ENCODE peak calls at places on chromosome 1, in six cellular contexts. G is BE2C, L is DND-41, J is right lobe of liver, K is neural progenitor cell, Z is AG04450. I is an unnamed sample.

GRCh38 chr1:232983375-232983774 is 33.0 kb downstream of the NTPCR start:
- DNase-seq in G (no peak), Z (no peak), K (no peak), L (no peak), J (no peak), I (no peak)

GRCh38 chr1:29849038-29849750 is 612.9 kb downstream of the PTPRU start:
- DNase-seq in J (no peak), Z (no peak), L (peak), G (peak), K (peak), I (peak)

GRCh38 chr1:25800538-25801377 is 765 bp downstream of the SELENON start:
- DNase-seq in Z (no peak), G (no peak), L (no peak), J (no peak), K (no peak), I (no peak)

GRCh38 chr1:227883073-227883520 is 64.6 kb downstream of the WNT9A start:
- DNase-seq in J (peak), Z (no peak), K (no peak), G (peak), L (peak), I (no peak)

GRCh38 chr1:27772071-27772470 is 948 bp upstream of the STX12 start:
- DNase-seq in L (no peak), G (no peak), Z (no peak), K (no peak), J (no peak), I (no peak)

GRCh38 chr1:20590313-20590777 is 1.4 kb downstream of the CDA start:
- DNase-seq in K (no peak), G (no peak), L (no peak), J (peak), Z (no peak), I (peak)

GRCh38 chr1:104329278-104329677 is 579.6 kb downstream of the AMY1C start:
- DNase-seq in K (no peak), Z (no peak), G (no peak), L (no peak), J (no peak), I (no peak)

GRCh38 chr1:91872560-91873081 is 13.3 kb downstream of the TGFBR3 start:
- DNase-seq in Z (no peak), L (peak), K (no peak), G (no peak), J (no peak), I (peak)

GRCh38 chr1:205983925-205984725 is 19.1 kb downstream of the RAB7B start:
- DNase-seq in K (peak), L (peak), J (peak), G (peak), Z (peak), I (peak)

GRCh38 chr1:202998836-202999750 is 8.1 kb upstream of the TMEM183A start:
- DNase-seq in J (no peak), K (peak), Z (no peak), G (peak), L (peak), I (peak)

GRCh38 chr1:226632922-226633351 is 84.4 kb downstream of the STUM start:
- DNase-seq in K (no peak), G (peak), L (no peak), J (no peak), Z (no peak), I (peak)

GRCh38 chr1:18539171-18539570 is 58.4 kb downstream of the KLHDC7A start:
- DNase-seq in K (no peak), L (no peak), J (peak), G (no peak), Z (no peak), I (no peak)

GRCh38 chr1:64822621-64823020 is 77.7 kb downstream of the RAVER2 start:
- DNase-seq in L (no peak), J (no peak), Z (no peak), G (no peak), K (no peak), I (no peak)

GRCh38 chr1:175376194-175376593 is 183.6 kb upstream of the KIAA0040 start:
- DNase-seq in L (no peak), Z (no peak), J (no peak), K (peak), G (no peak), I (peak)

GRCh38 chr1:204074274-204075115 is 1.6 kb downstream of the SOX13 start:
- DNase-seq in Z (no peak), L (no peak), K (peak), J (peak), G (peak), I (no peak)

GRCh38 chr1:39701092-39701460 is 9.8 kb upstream of the HPCAL4 start:
- DNase-seq in K (no peak), J (no peak), L (no peak), Z (no peak), G (no peak), I (no peak)

GRCh38 chr1:181141431-181141910 is 53.0 kb downstream of the IER5 start:
- DNase-seq in K (no peak), G (no peak), Z (no peak), L (peak), J (no peak), I (peak)

GRCh38 chr1:29793101-29793546 is 556.8 kb downstream of the PTPRU start:
- DNase-seq in K (peak), Z (peak), L (peak), J (peak), G (peak), I (peak)

GRCh38 chr1:10665930-10666850 is 130.3 kb downstream of the CASZ1 start:
- DNase-seq in J (peak), K (no peak), G (no peak), Z (no peak), L (no peak), I (no peak)

GRCh38 chr1:147515046-147515869 is 26.0 kb upstream of the BCL9 start:
- DNase-seq in L (no peak), Z (no peak), G (no peak), K (no peak), J (peak), I (peak)

GRCh38 chr1:160905617-160905989 is 20.6 kb upstream of the ITLN1 start:
- DNase-seq in K (no peak), Z (no peak), J (no peak), L (no peak), G (no peak), I (no peak)

GRCh38 chr1:243746736-243747135 is 103.3 kb downstream of the AKT3 start:
- DNase-seq in L (no peak), Z (no peak), K (peak), J (no peak), G (no peak), I (no peak)

GRCh38 chr1:204350857-204351573 is 8.7 kb downstream of the PLEKHA6 start:
- DNase-seq in Z (peak), J (peak), L (peak), G (peak), K (peak), I (no peak)

GRCh38 chr1:180173952-180174351 is 19.3 kb downstream of the QSOX1 start:
- DNase-seq in J (peak), G (no peak), L (no peak), Z (no peak), K (no peak), I (no peak)

GRCh38 chr1:100290291-100290690 is 24.3 kb downstream of the RTCA start:
- DNase-seq in G (no peak), K (no peak), L (no peak), J (no peak), Z (no peak), I (no peak)

GRCh38 chr1:170562644-170563338 is 30.8 kb downstream of the GORAB start:
- DNase-seq in J (no peak), G (peak), L (peak), K (no peak), Z (peak), I (peak)

GRCh38 chr1:174018565-174018964 is 3.6 kb downstream of the RC3H1 start:
- DNase-seq in Z (no peak), J (no peak), G (no peak), L (no peak), K (peak), I (no peak)

GRCh38 chr1:184199797-184200170 is 148.3 kb downstream of the TSEN15 start:
- DNase-seq in Z (no peak), L (no peak), J (no peak), K (peak), G (no peak), I (no peak)

GRCh38 chr1:190126728-190127127 is 350.9 kb downstream of the BRINP3 start:
- DNase-seq in K (no peak), G (no peak), Z (no peak), L (no peak), J (no peak), I (no peak)

GRCh38 chr1:3378411-3379208 is 75.9 kb upstream of the ARHGEF16 start:
- DNase-seq in L (no peak), J (no peak), G (no peak), Z (no peak), K (no peak), I (peak)
- H3K4me3 ChIP-seq in L (no peak), J (no peak), G (no peak), Z (no peak), K (no peak), I (no peak)

GRCh38 chr1:247518613-247518891 is 17.7 kb downstream of the OR2C3 start:
- DNase-seq in L (no peak), K (no peak), J (no peak), G (no peak), Z (no peak), I (no peak)

DNA sequence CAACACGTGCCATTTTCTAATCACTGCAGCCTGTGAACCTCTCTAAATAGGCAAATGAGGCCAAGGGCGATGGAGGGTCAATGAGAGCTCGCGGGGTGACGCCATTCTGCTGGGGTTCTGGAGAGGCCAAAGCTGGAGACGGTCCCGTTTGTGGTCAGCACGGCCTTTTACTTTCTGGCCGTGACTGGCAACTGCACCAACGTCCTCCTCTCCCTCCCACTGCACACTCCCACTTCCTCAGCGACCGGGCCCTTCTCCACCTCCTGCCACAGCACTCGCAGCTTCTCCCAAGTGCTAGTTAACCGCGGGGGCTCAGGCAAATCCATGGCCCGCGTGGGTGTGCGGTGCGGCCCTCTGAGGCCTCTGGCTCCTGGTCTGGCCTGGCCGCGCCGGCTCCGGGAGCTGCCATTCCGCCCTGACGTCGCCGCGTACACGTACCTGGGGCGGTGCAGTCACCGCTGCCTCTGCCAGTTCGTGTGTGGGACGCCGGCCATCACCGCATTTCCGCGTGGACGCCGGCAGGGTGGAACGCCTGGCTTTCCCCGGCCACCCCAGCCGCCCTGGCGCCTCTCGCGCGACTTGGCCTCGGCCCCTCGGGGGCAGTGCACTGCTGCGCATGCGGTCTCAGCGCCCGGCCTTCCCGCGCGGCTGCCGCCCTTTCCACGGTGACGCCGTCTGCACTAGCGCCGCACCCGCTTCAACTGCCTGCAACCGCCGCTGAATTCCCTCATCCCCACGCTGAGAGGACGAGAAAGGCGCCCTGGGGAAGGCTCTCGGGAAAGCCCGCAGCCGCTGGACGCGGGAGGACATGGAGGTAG is 18.2 kb downstream of the OR2C3 start:
- DNase-seq in G (no peak), L (no peak), Z (no peak), J (no peak), K (no peak), I (no peak)
- H3K4me3 ChIP-seq in G (no peak), L (no peak), Z (no peak), J (no peak), K (no peak), I (no peak)

GRCh38 chr1:31442648-31442994 is 29.6 kb downstream of the SERINC2 start:
- DNase-seq in L (no peak), K (no peak), Z (no peak), J (no peak), G (no peak), I (no peak)

GRCh38 chr1:31443673-31444072 is 30.7 kb downstream of the SERINC2 start:
- DNase-seq in J (no peak), Z (no peak), G (no peak), L (no peak), K (no peak), I (no peak)

GRCh38 chr1:31441558-31441957 is 28.5 kb downstream of the SERINC2 start:
- DNase-seq in K (no peak), Z (no peak), L (no peak), J (peak), G (no peak), I (no peak)

GRCh38 chr1:31441073-31441472 is 28.1 kb downstream of the SERINC2 start:
- DNase-seq in J (no peak), K (no peak), L (no peak), G (no peak), Z (no peak), I (no peak)

DNA sequence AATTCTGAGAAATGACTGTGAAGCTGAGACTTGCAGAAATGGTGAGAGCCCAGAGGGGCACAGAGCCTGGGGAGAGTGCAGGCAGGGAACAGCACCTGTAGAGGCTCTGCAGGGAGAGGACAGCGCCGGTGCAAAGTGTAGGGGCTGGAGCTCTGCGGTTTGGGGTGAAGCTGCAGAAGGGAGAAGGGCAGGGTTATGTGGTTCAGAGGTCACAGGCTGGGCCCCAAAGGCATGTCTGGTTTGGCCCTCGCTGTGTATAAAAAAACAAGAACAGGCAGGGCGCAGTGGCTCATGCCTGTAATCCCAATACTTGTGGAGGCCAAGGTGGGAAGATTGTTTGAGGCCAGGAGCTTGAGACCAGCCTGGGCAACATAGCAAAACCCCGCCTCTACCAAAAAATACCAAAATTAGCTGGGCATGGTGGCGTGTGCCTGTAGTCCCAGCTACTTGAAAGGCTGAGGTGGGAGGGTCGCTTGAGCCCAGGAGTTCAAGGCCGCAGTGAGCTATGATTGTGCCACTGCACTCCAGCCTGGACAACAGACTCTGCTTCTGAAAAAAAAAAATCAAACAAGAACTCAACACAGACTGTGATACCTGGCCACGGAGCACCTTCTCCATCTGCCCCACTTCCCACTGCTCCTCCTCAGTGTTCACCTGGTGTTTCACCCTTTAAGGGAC is 29.1 kb downstream of the SERINC2 start:
- DNase-seq in Z (no peak), L (no peak), K (no peak), G (no peak), J (no peak), I (peak)
- H3K4me3 ChIP-seq in Z (no peak), L (no peak), K (no peak), G (no peak), J (no peak), I (no peak)

DNA sequence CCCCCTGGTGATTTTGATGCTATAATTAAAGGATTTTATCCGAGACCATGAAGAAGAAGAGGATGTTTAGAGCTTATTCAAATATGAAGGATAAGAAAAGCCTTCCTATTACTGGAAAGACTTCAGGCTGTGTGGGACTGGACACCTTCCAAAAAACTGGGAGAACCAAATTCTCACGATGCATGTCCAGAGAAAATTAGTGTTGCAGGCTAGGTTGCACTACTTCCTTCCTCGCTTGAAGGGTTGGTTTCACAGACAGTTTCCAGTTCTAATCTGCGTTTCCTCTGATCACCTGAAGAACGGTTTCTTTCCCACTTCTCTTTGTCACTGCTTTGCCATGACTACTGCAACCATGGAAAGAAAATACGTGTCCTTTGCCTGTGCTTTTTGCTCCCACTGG is 2.0 kb downstream of the MTARC2 start:
- DNase-seq in Z (no peak), G (no peak), K (no peak), J (no peak), L (no peak), I (no peak)
- H3K4me3 ChIP-seq in Z (no peak), G (no peak), K (no peak), J (peak), L (no peak), I (peak)